ENCODE peak calls at places on chromosomes 11 and 22, in six cellular contexts. One of them, this sample, is unnamed.

GRCh38 chr11:122979815-122980656 is 1.6 kb downstream of the BSX start:
- DNase-seq in NB4: no peak
- DNase-seq in IMR-90: no peak
- DNase-seq in stomach: no peak
- DNase-seq in spleen: no peak
- DNase-seq in A549: no peak
- DNase-seq in this sample: no peak

GRCh38 chr11:64073542-64073941 is 37.8 kb downstream of the FLRT1 start:
- DNase-seq in NB4: no peak
- DNase-seq in A549: no peak
- DNase-seq in stomach: no peak
- DNase-seq in IMR-90: no peak
- DNase-seq in spleen: no peak
- DNase-seq in this sample: no peak

GRCh38 chr11:57476223-57476882 is 16.0 kb downstream of the RTN4RL2 start:
- DNase-seq in spleen: peak
- DNase-seq in A549: no peak
- DNase-seq in IMR-90: no peak
- DNase-seq in NB4: no peak
- DNase-seq in stomach: peak
- DNase-seq in this sample: peak

GRCh38 chr11:121367434-121367833 is 74.9 kb downstream of the SC5D start:
- DNase-seq in NB4: peak
- DNase-seq in A549: no peak
- DNase-seq in IMR-90: peak
- DNase-seq in stomach: no peak
- DNase-seq in spleen: no peak
- DNase-seq in this sample: no peak

GRCh38 chr11:77120571-77120970 is 7.5 kb upstream of the MYO7A start:
- DNase-seq in A549: no peak
- DNase-seq in stomach: no peak
- DNase-seq in NB4: no peak
- DNase-seq in IMR-90: no peak
- DNase-seq in spleen: no peak
- DNase-seq in this sample: no peak

GRCh38 chr11:103947566-103947919 is 88.9 kb upstream of the DDI1 start:
- DNase-seq in IMR-90: peak
- DNase-seq in stomach: no peak
- DNase-seq in A549: no peak
- DNase-seq in NB4: no peak
- DNase-seq in spleen: no peak
- DNase-seq in this sample: no peak

GRCh38 chr11:76577199-76577920 is 93.2 kb downstream of the LRRC32 start:
- DNase-seq in A549: peak
- DNase-seq in IMR-90: peak
- DNase-seq in NB4: no peak
- DNase-seq in stomach: no peak
- DNase-seq in spleen: no peak
- DNase-seq in this sample: peak

GRCh38 chr11:64870893-64871849 is 7.2 kb downstream of the EHD1 start:
- DNase-seq in stomach: no peak
- DNase-seq in IMR-90: no peak
- DNase-seq in NB4: no peak
- DNase-seq in A549: no peak
- DNase-seq in spleen: peak
- DNase-seq in this sample: no peak

GRCh38 chr22:37634505-37635002 is 4.9 kb upstream of the SH3BP1 start:
- DNase-seq in stomach: no peak
- DNase-seq in IMR-90: no peak
- DNase-seq in spleen: peak
- DNase-seq in A549: no peak
- DNase-seq in NB4: no peak
- DNase-seq in this sample: no peak

GRCh38 chr11:131653244-131653643 is 282.8 kb downstream of the NTM start:
- DNase-seq in A549: no peak
- DNase-seq in IMR-90: no peak
- DNase-seq in stomach: no peak
- DNase-seq in NB4: no peak
- DNase-seq in spleen: no peak
- DNase-seq in this sample: no peak

GRCh38 chr11:127066426-127067090 is 66.0 kb upstream of the KIRREL3 start:
- DNase-seq in A549: no peak
- DNase-seq in spleen: no peak
- DNase-seq in IMR-90: no peak
- DNase-seq in stomach: no peak
- DNase-seq in NB4: no peak
- DNase-seq in this sample: no peak

GRCh38 chr11:2268911-2269600 is 1.3 kb downstream of the ASCL2 start:
- DNase-seq in A549: no peak
- DNase-seq in IMR-90: no peak
- DNase-seq in NB4: peak
- DNase-seq in stomach: peak
- DNase-seq in spleen: peak
- DNase-seq in this sample: no peak

GRCh38 chr11:117230286-117230961 is 1.4 kb downstream of the PCSK7 start:
- DNase-seq in A549: no peak
- DNase-seq in IMR-90: peak
- DNase-seq in spleen: no peak
- DNase-seq in stomach: no peak
- DNase-seq in NB4: peak
- DNase-seq in this sample: peak

GRCh38 chr11:926341-926916 is 759 bp downstream of the AP2A2 start:
- DNase-seq in spleen: no peak
- DNase-seq in A549: peak
- DNase-seq in IMR-90: peak
- DNase-seq in stomach: no peak
- DNase-seq in NB4: no peak
- DNase-seq in this sample: peak

GRCh38 chr22:38347181-38347943 is 30.1 kb upstream of the CSNK1E start:
- DNase-seq in stomach: peak
- DNase-seq in NB4: no peak
- DNase-seq in IMR-90: no peak
- DNase-seq in spleen: peak
- DNase-seq in A549: no peak
- DNase-seq in this sample: peak

GRCh38 chr11:60265373-60266214 is 14.9 kb upstream of the MS4A4A start:
- DNase-seq in A549: peak
- DNase-seq in stomach: no peak
- DNase-seq in IMR-90: peak
- DNase-seq in NB4: peak
- DNase-seq in spleen: no peak
- DNase-seq in this sample: no peak

GRCh38 chr11:43988040-43988793 is 45.8 kb downstream of the C11orf96 start:
- DNase-seq in stomach: no peak
- DNase-seq in NB4: no peak
- DNase-seq in A549: no peak
- DNase-seq in IMR-90: peak
- DNase-seq in spleen: no peak
- DNase-seq in this sample: no peak

GRCh38 chr11:128532016-128532570 is 55.3 kb downstream of the ETS1 start:
- DNase-seq in stomach: peak
- DNase-seq in spleen: no peak
- DNase-seq in IMR-90: no peak
- DNase-seq in A549: no peak
- DNase-seq in NB4: no peak
- DNase-seq in this sample: no peak

GRCh38 chr22:39396156-39396796 is 3.3 kb upstream of the TAB1 start:
- DNase-seq in spleen: no peak
- DNase-seq in IMR-90: peak
- DNase-seq in stomach: no peak
- DNase-seq in A549: no peak
- DNase-seq in NB4: no peak
- DNase-seq in this sample: no peak

GRCh38 chr11:30317030-30317429 is 5.9 kb upstream of the ARL14EP start:
- DNase-seq in A549: no peak
- DNase-seq in spleen: no peak
- DNase-seq in NB4: no peak
- DNase-seq in IMR-90: no peak
- DNase-seq in stomach: no peak
- DNase-seq in this sample: no peak

GRCh38 chr22:31321421-31321820 is 24.7 kb downstream of the PATZ1 start:
- DNase-seq in stomach: no peak
- DNase-seq in NB4: no peak
- DNase-seq in A549: no peak
- DNase-seq in spleen: no peak
- DNase-seq in IMR-90: no peak
- DNase-seq in this sample: no peak

GRCh38 chr11:80163011-80163410 is 722.2 kb upstream of the TENM4 start:
- DNase-seq in spleen: no peak
- DNase-seq in NB4: no peak
- DNase-seq in IMR-90: peak
- DNase-seq in A549: no peak
- DNase-seq in stomach: no peak
- DNase-seq in this sample: no peak

GRCh38 chr11:66268953-66269906 is 791 bp downstream of the RAB1B start:
- DNase-seq in spleen: peak
- DNase-seq in NB4: peak
- DNase-seq in stomach: no peak
- DNase-seq in A549: peak
- DNase-seq in IMR-90: peak
- DNase-seq in this sample: peak

GRCh38 chr11:78265326-78265725 is 76.6 kb downstream of the USP35 start:
- DNase-seq in spleen: no peak
- DNase-seq in NB4: no peak
- DNase-seq in A549: no peak
- DNase-seq in stomach: no peak
- DNase-seq in IMR-90: peak
- DNase-seq in this sample: no peak

GRCh38 chr11:124896071-124896750 is 1.5 kb downstream of the ROBO4 start:
- DNase-seq in IMR-90: no peak
- DNase-seq in NB4: no peak
- DNase-seq in stomach: no peak
- DNase-seq in spleen: no peak
- DNase-seq in A549: no peak
- DNase-seq in this sample: no peak

GRCh38 chr11:124897681-124898680 is at the start of gene ROBO4:
- DNase-seq in spleen: peak
- DNase-seq in A549: no peak
- DNase-seq in IMR-90: peak
- DNase-seq in NB4: no peak
- DNase-seq in stomach: no peak
- DNase-seq in this sample: peak

GRCh38 chr11:124898711-124899110 is 1.0 kb upstream of the ROBO4 start:
- DNase-seq in NB4: no peak
- DNase-seq in A549: no peak
- DNase-seq in spleen: peak
- DNase-seq in IMR-90: no peak
- DNase-seq in stomach: no peak
- DNase-seq in this sample: peak

GRCh38 chr11:124895471-124895971 is 2.1 kb downstream of the ROBO4 start:
- DNase-seq in spleen: no peak
- DNase-seq in stomach: no peak
- DNase-seq in A549: no peak
- DNase-seq in IMR-90: no peak
- DNase-seq in NB4: no peak
- DNase-seq in this sample: no peak

GRCh38 chr11:124896821-124897391 is 759 bp downstream of the ROBO4 start:
- DNase-seq in NB4: no peak
- DNase-seq in IMR-90: no peak
- DNase-seq in A549: no peak
- DNase-seq in spleen: no peak
- DNase-seq in stomach: no peak
- DNase-seq in this sample: no peak
- TF ChIP-seq POLR2A in NB4: no peak
- TF ChIP-seq POLR2A in IMR-90: no peak
- TF ChIP-seq POLR2A in A549: no peak
- TF ChIP-seq POLR2A in spleen: no peak
- TF ChIP-seq POLR2A in stomach: no peak
- TF ChIP-seq POLR2A in this sample: no peak

GRCh38 chr11:115409691-115410220 is 94.5 kb downstream of the CADM1 start:
- DNase-seq in IMR-90: peak
- DNase-seq in A549: peak
- DNase-seq in spleen: no peak
- DNase-seq in stomach: no peak
- DNase-seq in NB4: no peak
- DNase-seq in this sample: no peak
- H3K4me3 ChIP-seq in IMR-90: no peak
- H3K4me3 ChIP-seq in A549: no peak
- H3K4me3 ChIP-seq in spleen: no peak
- H3K4me3 ChIP-seq in stomach: no peak
- H3K4me3 ChIP-seq in NB4: no peak
- H3K4me3 ChIP-seq in this sample: no peak

GRCh38 chr11:20337526-20338154 is 25.9 kb upstream of the HTATIP2 start:
- DNase-seq in stomach: no peak
- DNase-seq in spleen: no peak
- DNase-seq in IMR-90: peak
- DNase-seq in A549: peak
- DNase-seq in NB4: peak
- DNase-seq in this sample: no peak
- TF ChIP-seq CTCF in stomach: no peak
- TF ChIP-seq CTCF in spleen: no peak
- TF ChIP-seq CTCF in IMR-90: peak
- TF ChIP-seq CTCF in A549: peak
- TF ChIP-seq CTCF in NB4: peak
- TF ChIP-seq CTCF in this sample: no peak

GRCh38 chr22:43238526-43239006 is 51.6 kb upstream of the TTLL12 start:
- DNase-seq in IMR-90: no peak
- DNase-seq in spleen: no peak
- DNase-seq in NB4: no peak
- DNase-seq in A549: no peak
- DNase-seq in stomach: no peak
- DNase-seq in this sample: no peak
- TF ChIP-seq POLR2A in IMR-90: no peak
- TF ChIP-seq POLR2A in spleen: no peak
- TF ChIP-seq POLR2A in NB4: no peak
- TF ChIP-seq POLR2A in A549: no peak
- TF ChIP-seq POLR2A in stomach: no peak
- TF ChIP-seq POLR2A in this sample: no peak

This sample was measured in adrenal gland.